ENCODE peak calls at places on chromosomes 4 and X, in five cellular contexts. One of them, this sample, is unnamed. For H3K9me3, the result is how much of the 10 kb centered on the place peaks cover.

GRCh38 chrX:276588-277171 is 4.5 kb upstream of the PLCXD1 start:
- DNase-seq in CD4-positive, alpha-beta memory T cell: no peak
- DNase-seq in Karpas-422: no peak
- DNase-seq in AG04450: no peak
- DNase-seq in cardiac muscle cell: peak
- DNase-seq in this sample: no peak

GRCh38 chrX:49209434-49210251 is 9.7 kb upstream of the SYP start:
- DNase-seq in cardiac muscle cell: no peak
- DNase-seq in Karpas-422: no peak
- DNase-seq in CD4-positive, alpha-beta memory T cell: no peak
- DNase-seq in AG04450: no peak
- DNase-seq in this sample: no peak

GRCh38 chr4:8427761-8428287 is 12.7 kb downstream of the ACOX3 start:
- DNase-seq in Karpas-422: peak
- DNase-seq in cardiac muscle cell: peak
- DNase-seq in AG04450: no peak
- DNase-seq in CD4-positive, alpha-beta memory T cell: peak
- DNase-seq in this sample: no peak

GRCh38 chrX:150035531-150035930 is 97.2 kb upstream of the EOLA2 start:
- DNase-seq in cardiac muscle cell: no peak
- DNase-seq in AG04450: no peak
- DNase-seq in CD4-positive, alpha-beta memory T cell: no peak
- DNase-seq in Karpas-422: no peak
- DNase-seq in this sample: no peak

GRCh38 chrX:20802036-20802435 is 535.3 kb upstream of the RPS6KA3 start:
- DNase-seq in cardiac muscle cell: no peak
- DNase-seq in AG04450: no peak
- DNase-seq in CD4-positive, alpha-beta memory T cell: no peak
- DNase-seq in Karpas-422: no peak
- DNase-seq in this sample: no peak

GRCh38 chr4:1204828-1205591 is 32.6 kb upstream of the SPON2 start:
- DNase-seq in Karpas-422: no peak
- DNase-seq in AG04450: no peak
- DNase-seq in CD4-positive, alpha-beta memory T cell: no peak
- DNase-seq in cardiac muscle cell: no peak
- DNase-seq in this sample: no peak

GRCh38 chr4:4659871-4660651 is 118.2 kb upstream of the STX18 start:
- DNase-seq in Karpas-422: no peak
- DNase-seq in CD4-positive, alpha-beta memory T cell: no peak
- DNase-seq in AG04450: peak
- DNase-seq in cardiac muscle cell: peak
- DNase-seq in this sample: no peak

GRCh38 chrX:30488092-30488491 is 89.5 kb downstream of the TASL start:
- DNase-seq in cardiac muscle cell: peak
- DNase-seq in CD4-positive, alpha-beta memory T cell: no peak
- DNase-seq in Karpas-422: peak
- DNase-seq in AG04450: no peak
- DNase-seq in this sample: no peak

GRCh38 chrX:16196829-16197228 is 29.5 kb downstream of the MAGEB17 start:
- DNase-seq in Karpas-422: no peak
- DNase-seq in CD4-positive, alpha-beta memory T cell: no peak
- DNase-seq in cardiac muscle cell: no peak
- DNase-seq in AG04450: no peak
- DNase-seq in this sample: no peak

GRCh38 chr4:139014391-139015268 is 951 bp upstream of the NOCT start:
- DNase-seq in Karpas-422: peak
- DNase-seq in cardiac muscle cell: peak
- DNase-seq in AG04450: peak
- DNase-seq in CD4-positive, alpha-beta memory T cell: no peak
- DNase-seq in this sample: no peak

GRCh38 chr4:104490770-104491395 is 3.8 kb downstream of the CXXC4 start:
- DNase-seq in CD4-positive, alpha-beta memory T cell: peak
- DNase-seq in AG04450: no peak
- DNase-seq in cardiac muscle cell: peak
- DNase-seq in Karpas-422: peak
- DNase-seq in this sample: no peak

GRCh38 chrX:21374163-21374993 is at the start of gene CNKSR2:
- DNase-seq in Karpas-422: no peak
- DNase-seq in CD4-positive, alpha-beta memory T cell: peak
- DNase-seq in cardiac muscle cell: peak
- DNase-seq in AG04450: no peak
- DNase-seq in this sample: peak

GRCh38 chr4:54901202-54901601 is 224.2 kb downstream of the KDR start:
- DNase-seq in Karpas-422: no peak
- DNase-seq in cardiac muscle cell: no peak
- DNase-seq in CD4-positive, alpha-beta memory T cell: no peak
- DNase-seq in AG04450: no peak
- DNase-seq in this sample: no peak

GRCh38 chrX:64843224-64843623 is 133.0 kb downstream of the ZC4H2 start:
- DNase-seq in Karpas-422: no peak
- DNase-seq in AG04450: no peak
- DNase-seq in cardiac muscle cell: no peak
- DNase-seq in CD4-positive, alpha-beta memory T cell: no peak
- DNase-seq in this sample: no peak
- H3K9me3 ChIP-seq in Karpas-422: under half
- H3K9me3 ChIP-seq in AG04450: under half
- H3K9me3 ChIP-seq in cardiac muscle cell: under half
- H3K9me3 ChIP-seq in CD4-positive, alpha-beta memory T cell: under half
- H3K9me3 ChIP-seq in this sample: under half

GRCh38 chr4:161496-162284 is 37.4 kb downstream of the ZNF718 start:
- DNase-seq in AG04450: no peak
- DNase-seq in CD4-positive, alpha-beta memory T cell: no peak
- DNase-seq in cardiac muscle cell: no peak
- DNase-seq in Karpas-422: no peak
- DNase-seq in this sample: no peak
- H3K9me3 ChIP-seq in AG04450: under half
- H3K9me3 ChIP-seq in CD4-positive, alpha-beta memory T cell: under half
- H3K9me3 ChIP-seq in cardiac muscle cell: under half
- H3K9me3 ChIP-seq in Karpas-422: half or more
- H3K9me3 ChIP-seq in this sample: under half

DNA sequence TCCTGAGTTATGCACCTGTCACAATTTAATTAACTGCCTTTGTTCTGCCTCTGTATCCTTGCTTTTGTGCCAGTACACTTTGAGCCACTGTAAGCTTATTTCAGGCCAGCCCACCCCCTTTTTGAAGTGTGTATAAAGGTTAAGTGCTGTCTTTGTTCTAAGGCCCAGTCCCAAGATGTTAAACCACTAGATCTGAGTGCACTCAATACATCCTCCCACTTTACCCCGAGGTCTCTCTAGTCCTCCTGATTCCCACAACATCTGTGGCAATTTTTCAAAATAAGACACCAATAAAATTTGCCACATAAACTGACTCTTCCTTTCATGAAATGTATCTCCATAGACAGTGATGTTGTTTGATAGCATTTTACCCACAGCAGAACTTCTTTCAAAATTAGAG is 124.1 kb upstream of the SPIN4 start:
- DNase-seq in CD4-positive, alpha-beta memory T cell: no peak
- DNase-seq in Karpas-422: no peak
- DNase-seq in AG04450: no peak
- DNase-seq in cardiac muscle cell: no peak
- DNase-seq in this sample: no peak
- H3K9me3 ChIP-seq in CD4-positive, alpha-beta memory T cell: under half
- H3K9me3 ChIP-seq in Karpas-422: under half
- H3K9me3 ChIP-seq in AG04450: under half
- H3K9me3 ChIP-seq in cardiac muscle cell: under half
- H3K9me3 ChIP-seq in this sample: under half

GRCh38 chr4:86657382-86657781 is 63.3 kb downstream of the PTPN13 start:
- DNase-seq in CD4-positive, alpha-beta memory T cell: no peak
- DNase-seq in Karpas-422: no peak
- DNase-seq in cardiac muscle cell: no peak
- DNase-seq in AG04450: no peak
- DNase-seq in this sample: no peak

GRCh38 chr4:86657910-86658309 is 63.8 kb downstream of the PTPN13 start:
- DNase-seq in AG04450: no peak
- DNase-seq in CD4-positive, alpha-beta memory T cell: no peak
- DNase-seq in Karpas-422: no peak
- DNase-seq in cardiac muscle cell: no peak
- DNase-seq in this sample: no peak

GRCh38 chr4:86652332-86652932 is 58.3 kb downstream of the PTPN13 start:
- DNase-seq in Karpas-422: no peak
- DNase-seq in CD4-positive, alpha-beta memory T cell: no peak
- DNase-seq in AG04450: no peak
- DNase-seq in cardiac muscle cell: no peak
- DNase-seq in this sample: no peak

GRCh38 chr4:86653237-86653865 is 59.2 kb downstream of the PTPN13 start:
- DNase-seq in Karpas-422: peak
- DNase-seq in cardiac muscle cell: no peak
- DNase-seq in AG04450: no peak
- DNase-seq in CD4-positive, alpha-beta memory T cell: no peak
- DNase-seq in this sample: no peak
- H3K9me3 ChIP-seq in Karpas-422: under half
- H3K9me3 ChIP-seq in cardiac muscle cell: under half
- H3K9me3 ChIP-seq in AG04450: under half
- H3K9me3 ChIP-seq in CD4-positive, alpha-beta memory T cell: under half
- H3K9me3 ChIP-seq in this sample: under half

GRCh38 chr4:109321232-109321631 is 18.8 kb upstream of the COL25A1 start:
- DNase-seq in AG04450: no peak
- DNase-seq in cardiac muscle cell: no peak
- DNase-seq in CD4-positive, alpha-beta memory T cell: no peak
- DNase-seq in Karpas-422: peak
- DNase-seq in this sample: no peak
- H3K9me3 ChIP-seq in AG04450: under half
- H3K9me3 ChIP-seq in cardiac muscle cell: under half
- H3K9me3 ChIP-seq in CD4-positive, alpha-beta memory T cell: under half
- H3K9me3 ChIP-seq in Karpas-422: under half
- H3K9me3 ChIP-seq in this sample: under half

This sample was measured in T-helper 17 cell.